ENCODE peak calls at places on chromosomes 13 and 19, in seven cellular contexts. Q, X, W, B, Z, J and G are unnamed samples.

GRCh38 chr19:43525836-43526771 is 897 bp downstream of the ETHE1 start:
- DNase-seq in Q (no peak), X (no peak), W (peak), B (no peak), Z (no peak), J (no peak), G (no peak)

GRCh38 chr13:105918842-105919741 is 616.4 kb downstream of the EFNB2 start:
- DNase-seq in Q (peak), X (no peak), W (no peak), B (peak), Z (no peak), J (no peak), G (peak)

GRCh38 chr19:35462476-35462953 is 14.5 kb downstream of the FFAR2 start:
- DNase-seq in Q (no peak), X (no peak), W (no peak), B (no peak), Z (peak), J (no peak), G (no peak)

GRCh38 chr19:33921165-33921564 is 124.5 kb downstream of the KCTD15 start:
- DNase-seq in Q (no peak), X (no peak), W (peak), B (no peak), Z (no peak), J (no peak), G (no peak)

GRCh38 chr13:31263346-31263745 is 63.6 kb downstream of the B3GLCT start:
- DNase-seq in Q (no peak), X (no peak), W (no peak), B (no peak), Z (no peak), J (no peak), G (no peak)

GRCh38 chr13:60655268-60655667 is 258.2 kb downstream of the TDRD3 start:
- DNase-seq in Q (no peak), X (no peak), W (no peak), B (no peak), Z (no peak), J (no peak), G (no peak)

GRCh38 chr19:10503002-10503789 is at the start of gene KEAP1:
- DNase-seq in Q (peak), X (no peak), W (no peak), B (peak), Z (no peak), J (no peak), G (no peak)

GRCh38 chr13:31094331-31095015 is 67.2 kb downstream of the HSPH1 start:
- DNase-seq in Q (no peak), X (no peak), W (no peak), B (no peak), Z (no peak), J (no peak), G (no peak)

GRCh38 chr13:99500839-99501134 is 485 bp upstream of the TM9SF2 start:
- DNase-seq in Q (no peak), X (no peak), W (no peak), B (no peak), Z (no peak), J (no peak), G (no peak)

GRCh38 chr19:19257836-19258588 is 15.1 kb downstream of the TM6SF2 start:
- DNase-seq in Q (no peak), X (no peak), W (no peak), B (no peak), Z (no peak), J (no peak), G (no peak)

GRCh38 chr13:51844862-51845573 is at the start of gene TMEM272:
- DNase-seq in Q (peak), X (peak), W (peak), B (peak), Z (peak), J (peak), G (peak)

GRCh38 chr13:57326532-57326931 is 159.5 kb downstream of the PRR20E start:
- DNase-seq in Q (no peak), X (no peak), W (no peak), B (no peak), Z (no peak), J (no peak), G (no peak)

GRCh38 chr13:40379794-40380608 is 286.4 kb downstream of the FOXO1 start:
- DNase-seq in Q (no peak), X (no peak), W (no peak), B (no peak), Z (no peak), J (no peak), G (no peak)

GRCh38 chr13:87903568-87903967 is 232.4 kb downstream of the SLITRK5 start:
- DNase-seq in Q (no peak), X (no peak), W (no peak), B (no peak), Z (no peak), J (no peak), G (no peak)

GRCh38 chr13:45623516-45624090 is 8.1 kb upstream of the ERICH6B start:
- DNase-seq in Q (no peak), X (no peak), W (peak), B (peak), Z (peak), J (no peak), G (peak)

GRCh38 chr13:99477493-99477892 is 23.8 kb upstream of the TM9SF2 start:
- DNase-seq in Q (no peak), X (no peak), W (no peak), B (no peak), Z (no peak), J (no peak), G (no peak)

GRCh38 chr19:16896913-16897571 is 8.2 kb downstream of the F2RL3 start:
- DNase-seq in Q (peak), X (peak), W (peak), B (peak), Z (peak), J (no peak), G (peak)

GRCh38 chr13:75870397-75870801 is 234.3 kb downstream of the LMO7 start:
- DNase-seq in Q (peak), X (no peak), W (peak), B (peak), Z (peak), J (no peak), G (no peak)

GRCh38 chr19:2986951-2987491 is 9.7 kb downstream of the TLE6 start:
- DNase-seq in Q (peak), X (no peak), W (peak), B (no peak), Z (no peak), J (no peak), G (no peak)

GRCh38 chr13:66312312-66313087 is 917.6 kb downstream of the PCDH9 start:
- DNase-seq in Q (no peak), X (no peak), W (no peak), B (no peak), Z (no peak), J (no peak), G (no peak)

GRCh38 chr19:12527034-12527836 is 24.0 kb downstream of the ZNF564 start:
- DNase-seq in Q (no peak), X (no peak), W (peak), B (no peak), Z (peak), J (no peak), G (no peak)

GRCh38 chr13:98664047-98664446 is 87.1 kb upstream of the STK24 start:
- DNase-seq in Q (no peak), X (peak), W (no peak), B (no peak), Z (no peak), J (peak), G (peak)

GRCh38 chr13:40136896-40137295 is 481.4 kb downstream of the COG6 start:
- DNase-seq in Q (no peak), X (no peak), W (no peak), B (no peak), Z (no peak), J (no peak), G (no peak)

GRCh38 chr19:24142771-24143170 is 55.8 kb downstream of the ZNF254 start:
- DNase-seq in Q (no peak), X (no peak), W (no peak), B (no peak), Z (no peak), J (no peak), G (no peak)

GRCh38 chr19:37007587-37008220 is 70.5 kb upstream of the ZNF420 start:
- DNase-seq in Q (no peak), X (peak), W (no peak), B (no peak), Z (peak), J (no peak), G (no peak)

GRCh38 chr19:19732579-19733501 is at the start of gene ZNF14:
- DNase-seq in Q (peak), X (peak), W (peak), B (peak), Z (peak), J (peak), G (peak)

GRCh38 chr13:76455960-76456359 is 430.2 kb downstream of the KCTD12 start:
- DNase-seq in Q (no peak), X (no peak), W (no peak), B (no peak), Z (no peak), J (no peak), G (no peak)

GRCh38 chr13:79901336-79901735 is 420.4 kb downstream of the NDFIP2 start:
- DNase-seq in Q (no peak), X (no peak), W (no peak), B (no peak), Z (no peak), J (peak), G (no peak)

GRCh38 chr19:41666075-41666474 is 22.0 kb downstream of the CEACAM7 start:
- DNase-seq in Q (no peak), X (no peak), W (no peak), B (no peak), Z (no peak), J (no peak), G (no peak)

GRCh38 chr13:88601949-88602348 is 930.8 kb downstream of the SLITRK5 start:
- DNase-seq in Q (no peak), X (no peak), W (no peak), B (no peak), Z (no peak), J (no peak), G (no peak)

GRCh38 chr19:33819875-33820781 is 23.5 kb downstream of the KCTD15 start:
- DNase-seq in Q (peak), X (peak), W (peak), B (no peak), Z (peak), J (no peak), G (no peak)

GRCh38 chr13:111516712-111517640 is 196.5 kb downstream of the TEX29 start:
- DNase-seq in Q (no peak), X (no peak), W (no peak), B (no peak), Z (no peak), J (no peak), G (no peak)

GRCh38 chr13:20137875-20138274 is 23.0 kb downstream of the GJA3 start:
- DNase-seq in Q (no peak), X (no peak), W (no peak), B (no peak), Z (no peak), J (no peak), G (no peak)

GRCh38 chr13:100664171-100664900 is 10.3 kb downstream of the TMTC4 start:
- DNase-seq in Q (no peak), X (no peak), W (no peak), B (no peak), Z (no peak), J (no peak), G (no peak)

GRCh38 chr13:40292108-40292507 is 374.3 kb downstream of the FOXO1 start:
- DNase-seq in Q (no peak), X (no peak), W (no peak), B (no peak), Z (no peak), J (no peak), G (no peak)

GRCh38 chr19:11881151-11881800 is 6.3 kb upstream of the ZNF69 start:
- DNase-seq in Q (peak), X (peak), W (peak), B (peak), Z (peak), J (no peak), G (peak)

GRCh38 chr19:7637374-7638256 is 705 bp downstream of the STXBP2 start:
- DNase-seq in Q (no peak), X (no peak), W (no peak), B (no peak), Z (no peak), J (no peak), G (no peak)